ENCODE peak calls at places on chromosomes 1 and 21, in eight cellular contexts. I is H1, Z is heart left ventricle, L is HCT116, A is GM12891, U is upper lobe of left lung, T is prostate gland, E is stomach. G is an unnamed sample.

GRCh38 chr1:36387141-36387949 is 1.6 kb upstream of the STK40 start:
- DNase-seq in I (no peak), Z (no peak), L (no peak), A (no peak), U (no peak), T (no peak), E (no peak), G (peak)

GRCh38 chr1:3928622-3929021 is 28.6 kb upstream of the C1orf174 start:
- DNase-seq in I (no peak), Z (no peak), L (no peak), A (no peak), U (no peak), T (no peak), E (no peak), G (no peak)

GRCh38 chr1:182662121-182662890 is 22.1 kb downstream of the RGS8 start:
- DNase-seq in I (no peak), Z (no peak), L (no peak), A (no peak), U (no peak), T (no peak), E (no peak), G (no peak)

GRCh38 chr1:29133861-29134694 is 10.4 kb upstream of the TMEM200B start:
- DNase-seq in I (peak), Z (no peak), L (no peak), A (peak), U (no peak), T (no peak), E (no peak), G (no peak)

GRCh38 chr1:94772230-94772641 is 47.9 kb upstream of the SLC44A3 start:
- DNase-seq in I (no peak), Z (no peak), L (no peak), A (no peak), U (peak), T (no peak), E (peak), G (no peak)

GRCh38 chr1:181562395-181562794 is 79.1 kb downstream of the CACNA1E start:
- DNase-seq in I (no peak), Z (no peak), L (no peak), A (no peak), U (no peak), T (no peak), E (no peak), G (no peak)

GRCh38 chr1:72432645-72433267 is 150.4 kb upstream of the NEGR1 start:
- DNase-seq in I (no peak), Z (no peak), L (no peak), A (no peak), U (no peak), T (no peak), E (no peak), G (no peak)

GRCh38 chr1:1965546-1965945 is 38.0 kb downstream of the CFAP74 start:
- DNase-seq in I (no peak), Z (no peak), L (no peak), A (no peak), U (no peak), T (no peak), E (no peak), G (no peak)

GRCh38 chr1:232186936-232187335 is 443.0 kb downstream of the SIPA1L2 start:
- DNase-seq in I (no peak), Z (no peak), L (no peak), A (no peak), U (no peak), T (no peak), E (no peak), G (no peak)

GRCh38 chr1:35558374-35559316 is 1.0 kb downstream of the NCDN start:
- DNase-seq in I (no peak), Z (no peak), L (no peak), A (no peak), U (no peak), T (no peak), E (no peak), G (no peak)

GRCh38 chr1:18735369-18735997 is 104.8 kb downstream of the PAX7 start:
- DNase-seq in I (no peak), Z (no peak), L (no peak), A (no peak), U (no peak), T (no peak), E (no peak), G (no peak)

GRCh38 chr1:198883184-198883583 is 244.3 kb downstream of the PTPRC start:
- DNase-seq in I (no peak), Z (no peak), L (no peak), A (no peak), U (no peak), T (no peak), E (no peak), G (no peak)

GRCh38 chr1:185561629-185562028 is 172.6 kb upstream of the HMCN1 start:
- DNase-seq in I (no peak), Z (no peak), L (no peak), A (no peak), U (no peak), T (no peak), E (no peak), G (no peak)

GRCh38 chr1:32618673-32619221 is 31.6 kb downstream of the ZBTB8OS start:
- DNase-seq in I (no peak), Z (no peak), L (no peak), A (no peak), U (no peak), T (no peak), E (no peak), G (no peak)

GRCh38 chr1:17014671-17015567 is 3.2 kb upstream of the ATP13A2 start:
- DNase-seq in I (no peak), Z (no peak), L (no peak), A (no peak), U (no peak), T (no peak), E (no peak), G (no peak)

GRCh38 chr1:170461362-170461761 is 70.6 kb upstream of the GORAB start:
- DNase-seq in I (no peak), Z (no peak), L (no peak), A (no peak), U (no peak), T (no peak), E (no peak), G (no peak)

GRCh38 chr1:38728176-38728908 is 131.2 kb downstream of the RRAGC start:
- DNase-seq in I (peak), Z (peak), L (no peak), A (no peak), U (no peak), T (no peak), E (peak), G (no peak)

GRCh38 chr21:31191553-31191952 is 152.5 kb downstream of the TIAM1 start:
- DNase-seq in I (no peak), Z (no peak), L (no peak), A (no peak), U (no peak), T (no peak), E (no peak), G (no peak)

GRCh38 chr21:33640697-33641338 is 723 bp downstream of the CRYZL1 start:
- DNase-seq in I (no peak), Z (no peak), L (peak), A (no peak), U (no peak), T (peak), E (no peak), G (no peak)

GRCh38 chr1:89262643-89263042 is 10.0 kb downstream of the GBP5 start:
- DNase-seq in I (no peak), Z (no peak), L (no peak), A (no peak), U (no peak), T (no peak), E (no peak), G (peak)

GRCh38 chr1:1089731-1090423 is 15.8 kb upstream of the RNF223 start:
- DNase-seq in I (no peak), Z (no peak), L (no peak), A (no peak), U (no peak), T (no peak), E (no peak), G (no peak)

GRCh38 chr21:32301596-32301995 is 2.9 kb downstream of the MRAP start:
- DNase-seq in I (no peak), Z (no peak), L (no peak), A (no peak), U (no peak), T (no peak), E (no peak), G (no peak)

GRCh38 chr1:1059494-1060280 is 14.4 kb downstream of the RNF223 start:
- DNase-seq in I (peak), Z (peak), L (no peak), A (peak), U (peak), T (peak), E (peak), G (peak)

GRCh38 chr1:243882276-243882675 is 32.2 kb upstream of the AKT3 start:
- DNase-seq in I (no peak), Z (no peak), L (no peak), A (no peak), U (no peak), T (no peak), E (no peak), G (no peak)

GRCh38 chr21:37047079-37047478 is 25.8 kb downstream of the PIGP start:
- DNase-seq in I (no peak), Z (no peak), L (no peak), A (no peak), U (no peak), T (no peak), E (peak), G (no peak)

GRCh38 chr1:218380125-218380977 is 35.2 kb downstream of the TGFB2 start:
- DNase-seq in I (no peak), Z (peak), L (no peak), A (no peak), U (peak), T (peak), E (peak), G (peak)

GRCh38 chr1:148353461-148354283 is 129.4 kb downstream of the PPIAL4G start:
- DNase-seq in I (no peak), Z (no peak), L (peak), A (no peak), U (no peak), T (no peak), E (no peak), G (no peak)

GRCh38 chr1:10674222-10674621 is 122.2 kb downstream of the CASZ1 start:
- DNase-seq in I (no peak), Z (no peak), L (no peak), A (no peak), U (no peak), T (no peak), E (no peak), G (no peak)

GRCh38 chr1:226661271-226661670 is 77.8 kb downstream of the ITPKB start:
- DNase-seq in I (no peak), Z (no peak), L (no peak), A (no peak), U (no peak), T (no peak), E (no peak), G (no peak)

GRCh38 chr21:41640756-41641509 is 125.9 kb downstream of the RIPK4 start:
- DNase-seq in I (no peak), Z (no peak), L (no peak), A (no peak), U (no peak), T (no peak), E (no peak), G (peak)

GRCh38 chr1:85258536-85259117 is 835 bp downstream of the C1orf52 start:
- DNase-seq in I (no peak), Z (no peak), L (no peak), A (no peak), U (no peak), T (no peak), E (no peak), G (no peak)

GRCh38 chr1:65386452-65386851 is 34.0 kb upstream of the LEPR start:
- DNase-seq in I (no peak), Z (no peak), L (no peak), A (no peak), U (no peak), T (no peak), E (no peak), G (no peak)

GRCh38 chr1:207335695-207336363 is 14.4 kb downstream of the CD55 start:
- DNase-seq in I (no peak), Z (no peak), L (no peak), A (no peak), U (no peak), T (no peak), E (no peak), G (no peak)

GRCh38 chr1:207333620-207334019 is 12.1 kb downstream of the CD55 start:
- DNase-seq in I (no peak), Z (no peak), L (no peak), A (no peak), U (no peak), T (no peak), E (no peak), G (no peak)

GRCh38 chr1:207342351-207342750 is 20.9 kb downstream of the CD55 start:
- DNase-seq in I (no peak), Z (no peak), L (no peak), A (no peak), U (no peak), T (no peak), E (no peak), G (no peak)

DNA sequence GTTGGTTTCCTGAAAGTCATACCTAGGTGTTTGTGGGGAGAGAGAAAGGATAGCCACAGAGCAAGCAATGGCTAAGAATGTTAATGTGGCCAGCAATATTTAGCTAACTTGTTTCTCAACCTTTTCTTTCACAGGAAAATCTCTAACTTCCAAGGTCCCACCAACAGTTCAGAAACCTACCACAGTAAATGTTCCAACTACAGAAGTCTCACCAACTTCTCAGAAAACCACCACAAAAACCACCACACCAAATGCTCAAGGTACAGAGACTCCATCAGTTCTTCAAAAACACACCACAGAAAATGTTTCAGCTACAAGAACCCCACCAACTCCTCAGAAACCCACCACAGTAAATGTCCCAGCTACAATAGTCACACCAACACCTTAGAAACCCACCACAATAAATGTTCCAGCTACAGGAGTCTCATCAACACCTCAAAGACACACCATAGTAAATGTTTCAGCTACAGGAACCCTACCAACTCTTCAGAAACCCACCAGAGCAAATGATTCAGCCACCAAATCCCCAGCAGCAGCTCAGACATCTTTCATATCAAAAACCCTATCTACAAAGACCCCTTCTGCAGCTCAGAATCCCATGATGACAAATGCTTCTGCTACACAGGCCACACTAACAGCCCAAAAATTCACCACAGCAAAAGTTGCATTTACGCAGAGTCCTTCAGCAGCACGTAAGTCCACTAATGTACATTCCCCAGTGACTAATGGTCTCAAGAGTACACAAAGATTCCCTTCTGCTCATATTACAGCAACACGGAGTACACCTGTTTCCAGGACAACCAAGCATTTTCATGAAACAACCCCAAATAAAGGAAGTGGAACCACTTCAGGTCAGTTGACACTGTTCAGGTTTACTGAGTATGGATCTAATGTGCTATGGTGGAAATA is 15.3 kb downstream of the CD55 start:
- DNase-seq in I (no peak), Z (no peak), L (no peak), A (no peak), U (no peak), T (no peak), E (no peak), G (no peak)
- TF ChIP-seq POLR2A in I (no peak), Z (no peak), L (no peak), A (no peak), U (no peak), T (no peak), E (no peak), G (no peak)

DNA sequence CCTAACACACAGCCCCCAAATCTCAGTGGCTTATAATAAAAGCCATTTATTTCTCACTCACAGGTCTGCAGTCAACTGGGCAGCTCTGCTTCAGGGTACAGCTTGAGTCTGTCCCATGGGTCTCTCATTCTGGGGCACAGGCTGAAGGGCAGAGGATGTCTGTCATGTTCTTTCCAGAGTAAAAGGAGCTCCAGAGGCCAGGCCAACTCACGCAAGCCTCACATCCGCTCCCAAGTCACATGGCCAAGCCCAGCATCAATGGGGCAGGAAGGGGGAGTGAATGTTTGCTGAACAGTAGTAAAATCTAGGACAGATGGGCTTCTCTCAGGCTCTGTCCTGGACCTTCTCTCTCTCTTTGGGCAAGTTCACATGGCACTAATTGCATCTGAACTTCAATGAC is 7.1 kb upstream of the SSBP3 start:
- DNase-seq in I (no peak), Z (peak), L (no peak), A (no peak), U (peak), T (no peak), E (peak), G (no peak)
- TF ChIP-seq POLR2A in I (no peak), Z (no peak), L (no peak), A (no peak), U (no peak), T (no peak), E (no peak), G (no peak)

DNA sequence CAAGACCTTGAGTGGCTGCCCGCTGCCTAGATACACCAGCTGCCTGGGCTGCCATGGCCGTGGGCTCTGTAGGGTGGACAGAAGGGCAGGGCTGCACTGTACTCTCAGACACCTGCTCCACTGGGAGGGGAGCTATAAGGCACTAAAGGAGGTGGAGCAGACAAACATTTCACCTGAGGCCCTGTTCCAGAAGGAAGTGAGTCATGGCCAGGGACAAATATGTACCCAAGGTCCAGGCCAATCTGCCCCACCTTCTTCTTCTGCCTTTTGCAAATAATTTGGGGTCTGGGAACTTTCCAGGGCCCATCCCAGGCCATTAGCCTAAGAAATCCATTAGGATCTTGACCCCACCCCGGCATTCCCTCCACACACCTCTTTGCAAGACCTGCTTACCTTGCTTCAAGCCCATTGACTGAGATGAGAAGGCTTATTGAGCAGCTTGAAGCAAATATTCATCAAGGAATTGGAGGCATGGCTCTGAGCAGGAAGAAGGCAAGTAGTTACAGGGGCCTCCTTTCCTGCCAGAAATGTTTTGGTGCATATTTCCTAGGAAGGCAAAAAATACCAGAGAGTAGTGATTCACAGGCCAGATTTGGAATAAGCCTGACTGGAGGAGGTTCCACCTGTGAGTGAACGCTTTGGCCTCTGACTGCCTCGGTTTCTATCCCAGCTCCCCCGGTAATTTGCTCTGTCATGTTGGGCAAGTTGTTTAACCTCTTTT is at the start of gene CAPN8:
- DNase-seq in I (no peak), Z (no peak), L (peak), A (no peak), U (peak), T (peak), E (peak), G (no peak)
- TF ChIP-seq POLR2A in I (no peak), Z (no peak), L (no peak), A (no peak), U (no peak), T (no peak), E (no peak), G (no peak)

DNA sequence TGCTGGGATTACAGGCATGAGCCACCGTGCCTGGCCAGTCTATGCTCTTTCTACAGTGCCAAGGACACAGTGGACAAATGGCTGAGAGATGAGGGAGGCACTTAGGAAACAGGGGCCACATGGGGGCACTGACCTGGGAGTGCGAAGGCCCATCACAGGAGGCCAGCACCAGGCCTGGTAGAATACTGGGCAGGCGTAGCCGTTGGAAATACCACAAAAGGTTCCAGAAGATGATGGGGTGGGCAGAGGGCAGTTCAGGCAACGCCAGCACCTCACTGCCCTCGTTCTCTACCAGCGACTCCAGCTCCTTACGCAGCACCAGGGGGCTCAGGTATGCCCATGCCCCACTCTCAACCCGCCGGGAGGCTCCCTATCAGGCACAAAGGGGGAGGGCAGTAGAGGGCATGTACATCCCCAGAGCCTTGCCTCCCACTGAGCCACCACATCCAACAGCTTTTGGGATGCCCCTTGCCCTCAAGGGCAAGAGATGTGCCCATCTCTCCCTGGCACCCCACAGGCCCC is 9.4 kb upstream of the GATAD2B start:
- DNase-seq in I (no peak), Z (no peak), L (no peak), A (no peak), U (no peak), T (no peak), E (no peak), G (no peak)
- TF ChIP-seq POLR2A in I (no peak), Z (no peak), L (no peak), A (no peak), U (no peak), T (no peak), E (no peak), G (no peak)

G was measured in H54.